ENCODE peak calls at places on chromosomes 5 and 9, in nine cellular contexts. T, F, A, S, P, U, E, G and N are unnamed samples.

GRCh38 chr5:308672-309271 is 12.7 kb upstream of the AHRR start:
- DNase-seq in T (peak), F (peak), A (peak), S (no peak), P (peak), U (peak), E (no peak), G (no peak), N (no peak)

GRCh38 chr5:146042628-146043279 is 62.6 kb downstream of the PLAC8L1 start:
- DNase-seq in T (no peak), F (peak), A (peak), S (no peak), P (no peak), U (peak), E (peak), G (peak), N (peak)

GRCh38 chr9:108478431-108478837 is 377.4 kb downstream of the ACTL7B start:
- DNase-seq in T (no peak), F (peak), A (peak), S (no peak), P (peak), U (peak), E (peak), G (peak), N (no peak)

GRCh38 chr5:142175039-142175438 is 66.5 kb downstream of the NDFIP1 start:
- DNase-seq in T (peak), F (no peak), A (no peak), S (no peak), P (no peak), U (no peak), E (no peak), G (no peak), N (no peak)

GRCh38 chr5:153711755-153712154 is 221.3 kb downstream of the GRIA1 start:
- DNase-seq in T (no peak), F (no peak), A (no peak), S (no peak), P (no peak), U (peak), E (no peak), G (peak), N (no peak)

GRCh38 chr5:52961238-52961637 is 27.9 kb upstream of the ITGA2 start:
- DNase-seq in T (no peak), F (no peak), A (peak), S (no peak), P (no peak), U (peak), E (no peak), G (no peak), N (no peak)

GRCh38 chr9:134685784-134686183 is 44.2 kb downstream of the COL5A1 start:
- DNase-seq in T (no peak), F (no peak), A (no peak), S (no peak), P (no peak), U (no peak), E (no peak), G (no peak), N (no peak)

GRCh38 chr9:88462191-88462590 is 72.8 kb upstream of the NXNL2 start:
- DNase-seq in T (no peak), F (peak), A (peak), S (no peak), P (no peak), U (peak), E (no peak), G (no peak), N (no peak)

GRCh38 chr5:91016954-91017690 is 366.0 kb downstream of the ARRDC3 start:
- DNase-seq in T (no peak), F (peak), A (peak), S (no peak), P (no peak), U (peak), E (no peak), G (no peak), N (no peak)

GRCh38 chr9:347667-348292 is 133.1 kb downstream of the DOCK8 start:
- DNase-seq in T (peak), F (peak), A (peak), S (peak), P (peak), U (peak), E (no peak), G (peak), N (peak)

GRCh38 chr9:78725565-78725964 is 428.6 kb downstream of the PSAT1 start:
- DNase-seq in T (no peak), F (no peak), A (no peak), S (no peak), P (no peak), U (no peak), E (no peak), G (no peak), N (no peak)

GRCh38 chr5:6716634-6717149 is 3.5 kb downstream of the TENT4A start:
- DNase-seq in T (no peak), F (no peak), A (no peak), S (no peak), P (no peak), U (no peak), E (no peak), G (no peak), N (no peak)

GRCh38 chr5:6717687-6718086 is 4.5 kb downstream of the TENT4A start:
- DNase-seq in T (no peak), F (no peak), A (no peak), S (no peak), P (no peak), U (no peak), E (no peak), G (no peak), N (no peak)

GRCh38 chr5:6719417-6719816 is 6.2 kb downstream of the TENT4A start:
- DNase-seq in T (no peak), F (no peak), A (no peak), S (no peak), P (no peak), U (no peak), E (no peak), G (no peak), N (no peak)

GRCh38 chr5:6717247-6717646 is 4.0 kb downstream of the TENT4A start:
- DNase-seq in T (no peak), F (no peak), A (no peak), S (no peak), P (no peak), U (no peak), E (no peak), G (no peak), N (no peak)

GRCh38 chr5:6718161-6718681 is 5.0 kb downstream of the TENT4A start:
- DNase-seq in T (no peak), F (no peak), A (no peak), S (no peak), P (no peak), U (no peak), E (no peak), G (no peak), N (no peak)
- H3K4me2 ChIP-seq in T (no peak), F (peak), A (no peak), S (no peak), P (no peak), U (no peak), E (no peak), G (no peak), N (no peak)

GRCh38 chr9:136255896-136256890 is 10.6 kb upstream of the QSOX2 start:
- DNase-seq in T (no peak), F (peak), A (no peak), S (no peak), P (peak), U (no peak), E (no peak), G (no peak), N (no peak)
- H3K4me2 ChIP-seq in T (no peak), F (no peak), A (no peak), S (no peak), P (no peak), U (no peak), E (no peak), G (no peak), N (peak)

GRCh38 chr5:1374680-1375055 is 29.8 kb upstream of the CLPTM1L start:
- DNase-seq in T (no peak), F (peak), A (no peak), S (no peak), P (no peak), U (no peak), E (no peak), G (no peak), N (no peak)
- H3K4me2 ChIP-seq in T (no peak), F (no peak), A (no peak), S (no peak), P (no peak), U (no peak), E (no peak), G (no peak), N (peak)

GRCh38 chr9:107425110-107426025 is 64.2 kb downstream of the KLF4 start:
- DNase-seq in T (peak), F (peak), A (peak), S (peak), P (peak), U (peak), E (no peak), G (peak), N (peak)
- H3K4me2 ChIP-seq in T (peak), F (peak), A (peak), S (peak), P (peak), U (no peak), E (no peak), G (peak), N (peak)